ENCODE peak calls at places on chromosomes 6 and 20, in nine cellular contexts. C is breast epithelium; F is neural crest cell; R is activated T-helper 1 cell treated with Interleukin-2 at 50 U/mL for 16 hours; Q is Calu3; O is activated CD4-positive, alpha-beta T cell treated with anti-CD3 and anti-CD28 coated beads for 4 hours; E is transverse colon; T is right cardiac atrium; I is SK-N-MC. M is an unnamed sample.

GRCh38 chr6:33746651-33747100 is at the start of gene IP6K3:
- DNase-seq in C (no peak), F (no peak), R (no peak), Q (no peak), O (no peak), E (no peak), T (peak), I (no peak), M (no peak)

GRCh38 chr20:52801628-52802006 is 170.5 kb upstream of the TSHZ2 start:
- DNase-seq in C (no peak), F (no peak), R (no peak), Q (no peak), O (no peak), E (no peak), T (peak), I (no peak), M (no peak)

GRCh38 chr6:138689849-138690248 is 83.7 kb upstream of the CCDC28A start:
- DNase-seq in C (peak), F (no peak), R (no peak), Q (no peak), O (no peak), E (no peak), T (no peak), I (no peak), M (no peak)

GRCh38 chr6:14255916-14256315 is 138.3 kb downstream of the CD83 start:
- DNase-seq in C (no peak), F (no peak), R (no peak), Q (no peak), O (no peak), E (no peak), T (no peak), I (no peak), M (no peak)

GRCh38 chr20:20076297-20077065 is 24.1 kb downstream of the CFAP61 start:
- DNase-seq in C (no peak), F (no peak), R (no peak), Q (no peak), O (no peak), E (no peak), T (no peak), I (no peak), M (no peak)

GRCh38 chr6:95685817-95686216 is 108.5 kb downstream of the MANEA start:
- DNase-seq in C (no peak), F (no peak), R (no peak), Q (no peak), O (no peak), E (no peak), T (no peak), I (no peak), M (no peak)

GRCh38 chr20:44738779-44739477 is 6.7 kb upstream of the KCNK15 start:
- DNase-seq in C (peak), F (peak), R (no peak), Q (peak), O (peak), E (peak), T (no peak), I (no peak), M (peak)

GRCh38 chr6:4973972-4974885 is 29.6 kb downstream of the RPP40 start:
- DNase-seq in C (peak), F (no peak), R (no peak), Q (no peak), O (no peak), E (no peak), T (peak), I (peak), M (no peak)

GRCh38 chr6:136077834-136078576 is 172.1 kb downstream of the MTFR2 start:
- DNase-seq in C (no peak), F (no peak), R (no peak), Q (no peak), O (no peak), E (no peak), T (no peak), I (no peak), M (no peak)

GRCh38 chr6:4496284-4496683 is 279.9 kb upstream of the CDYL start:
- DNase-seq in C (no peak), F (no peak), R (no peak), Q (no peak), O (no peak), E (no peak), T (no peak), I (no peak), M (no peak)

GRCh38 chr6:81451787-81452186 is 300.7 kb downstream of the TENT5A start:
- DNase-seq in C (no peak), F (no peak), R (no peak), Q (peak), O (no peak), E (no peak), T (no peak), I (no peak), M (no peak)

GRCh38 chr6:28525496-28526039 is at the start of gene GPX5:
- DNase-seq in C (no peak), F (no peak), R (no peak), Q (no peak), O (no peak), E (no peak), T (no peak), I (no peak), M (no peak)

GRCh38 chr6:7150381-7151064 is 42.8 kb downstream of the RREB1 start:
- DNase-seq in C (no peak), F (no peak), R (no peak), Q (no peak), O (no peak), E (no peak), T (no peak), I (no peak), M (no peak)

GRCh38 chr6:121817141-121817540 is 381.7 kb downstream of the GJA1 start:
- DNase-seq in C (no peak), F (no peak), R (no peak), Q (no peak), O (no peak), E (no peak), T (no peak), I (no peak), M (no peak)

GRCh38 chr6:106163446-106163965 is 77.4 kb downstream of the PRDM1 start:
- DNase-seq in C (no peak), F (no peak), R (peak), Q (no peak), O (peak), E (peak), T (peak), I (no peak), M (no peak)

GRCh38 chr6:21390537-21391213 is 202.9 kb upstream of the SOX4 start:
- DNase-seq in C (no peak), F (no peak), R (no peak), Q (no peak), O (no peak), E (no peak), T (no peak), I (no peak), M (no peak)

GRCh38 chr6:108768176-108768555 is 80.1 kb upstream of the ARMC2 start:
- DNase-seq in C (no peak), F (no peak), R (no peak), Q (no peak), O (no peak), E (no peak), T (no peak), I (no peak), M (no peak)

GRCh38 chr6:10138917-10139316 is 276.0 kb downstream of the TFAP2A start:
- DNase-seq in C (no peak), F (no peak), R (no peak), Q (no peak), O (no peak), E (no peak), T (no peak), I (no peak), M (no peak)

GRCh38 chr6:52539607-52540006 is 37.3 kb downstream of the TRAM2 start:
- DNase-seq in C (no peak), F (no peak), R (no peak), Q (no peak), O (no peak), E (no peak), T (no peak), I (no peak), M (no peak)

M was measured in HuH-7.